ENCODE peak calls at places on chromosomes 7 and 10, in ten cellular contexts. S, N, I, Y, A, X, M, G, V and B are unnamed samples.

GRCh38 chr7:108001759-108002725 is 919 bp downstream of the LAMB1 start:
- DNase-seq in V (peak; percentile 95), N (peak; percentile 32), X (no peak), M (peak; percentile 40), Y (peak; percentile 75), G (no peak), S (peak; percentile 73), I (no peak), A (peak; percentile 66), B (peak; percentile 35)

GRCh38 chr7:158166386-158167340 is 421.0 kb downstream of the PTPRN2 start:
- DNase-seq in M (no peak), X (no peak), S (no peak), A (no peak), N (no peak), I (no peak), Y (no peak), G (no peak), V (no peak), B (no peak)

GRCh38 chr10:121597504-121598241 is 571 bp downstream of the FGFR2 start:
- DNase-seq in X (no peak), S (peak; percentile 76), A (no peak), Y (peak; percentile 50), I (peak; percentile 3), N (no peak), G (no peak), M (no peak), V (peak; percentile 83), B (no peak)

GRCh38 chr7:55127622-55128081 is 108.8 kb downstream of the EGFR start:
- DNase-seq in N (no peak), X (no peak), G (no peak), I (peak; percentile 87), A (peak; percentile 54), M (peak; percentile 91), S (no peak), Y (no peak), V (peak; percentile 41), B (no peak)

GRCh38 chr7:44963526-44964290 is 15.1 kb downstream of the MYO1G start:
- DNase-seq in M (no peak), Y (no peak), S (no peak), A (no peak), I (no peak), X (no peak), V (peak; percentile 36), G (peak; percentile 12), N (no peak), B (no peak)

GRCh38 chr10:33455029-33455428 is 120.6 kb upstream of the NRP1 start:
- DNase-seq in X (no peak), S (no peak), M (no peak), I (no peak), Y (no peak), V (no peak), G (no peak), A (no peak), N (no peak), B (no peak)

GRCh38 chr10:25297466-25297865 is 122.7 kb downstream of the GPR158 start:
- DNase-seq in V (no peak), Y (no peak), N (no peak), X (no peak), M (no peak), S (no peak), G (no peak), A (no peak), I (no peak), B (no peak)

GRCh38 chr7:55415173-55415778 is 50.1 kb downstream of the LANCL2 start:
- DNase-seq in X (peak; percentile 82), G (peak; percentile 82), N (peak; percentile 68), M (peak; percentile 76), I (peak; percentile 81), V (peak; percentile 88), A (peak; percentile 69), Y (peak; percentile 84), S (peak; percentile 81), B (peak; percentile 83)

GRCh38 chr10:77974396-77975074 is 48.0 kb upstream of the DLG5 start:
- DNase-seq in I (peak; percentile 55), X (peak; percentile 20), Y (peak; percentile 27), A (peak; percentile 48), V (peak; percentile 33), N (no peak), M (peak; percentile 63), G (peak; percentile 69), S (peak; percentile 76), B (no peak)

GRCh38 chr7:105622114-105622731 is 40.9 kb upstream of the EFCAB10 start:
- DNase-seq in Y (no peak), V (no peak), N (no peak), G (no peak), A (no peak), X (no peak), S (peak; percentile 75), I (no peak), M (no peak), B (no peak)

GRCh38 chr7:131502810-131503545 is 53.5 kb downstream of the PODXL start:
- DNase-seq in N (peak; percentile 67), G (no peak), V (peak; percentile 75), M (peak; percentile 55), Y (no peak), A (peak; percentile 51), I (peak; percentile 57), S (no peak), X (no peak), B (no peak)

GRCh38 chr10:13834581-13835286 is 248.0 kb downstream of the PRPF18 start:
- DNase-seq in N (no peak), G (no peak), S (peak; percentile 56), A (no peak), I (peak; percentile 68), X (no peak), Y (no peak), V (peak; percentile 65), M (peak; percentile 78), B (no peak)

GRCh38 chr10:98338896-98339295 is 70.9 kb upstream of the LOXL4 start:
- DNase-seq in S (no peak), N (no peak), M (peak; percentile 28), Y (no peak), G (no peak), A (peak; percentile 48), V (no peak), X (no peak), I (peak; percentile 16), B (no peak)

GRCh38 chr7:34357946-34358345 is 300.1 kb upstream of the NPSR1 start:
- DNase-seq in Y (no peak), G (no peak), X (no peak), N (no peak), S (no peak), V (no peak), M (no peak), A (no peak), I (no peak), B (no peak)

GRCh38 chr7:34357068-34357467 is 300.9 kb upstream of the NPSR1 start:
- DNase-seq in G (no peak), S (no peak), X (no peak), Y (no peak), N (no peak), I (no peak), M (peak; percentile 13), V (no peak), A (no peak), B (no peak)

GRCh38 chr7:34354906-34355305 is 303.1 kb upstream of the NPSR1 start:
- DNase-seq in M (peak; percentile 67), I (peak; percentile 65), V (no peak), X (no peak), S (no peak), N (no peak), Y (no peak), A (peak; percentile 77), G (no peak), B (no peak)
- TF ChIP-seq CTCF in M (no peak), I (no peak), V (no peak), X (no peak), S (no peak), N (no peak), Y (no peak), A (no peak), G (no peak), B (no peak)

GRCh38 chr10:125719173-125720001 is at the start of gene EDRF1:
- DNase-seq in I (peak; percentile 99), N (peak; percentile 99), G (peak; percentile 98), A (peak; percentile 98), V (peak; percentile 97), X (peak; percentile 97), S (peak; percentile 99), M (peak; percentile 99), Y (peak; percentile 99), B (peak; percentile 97)
- TF ChIP-seq CTCF in I (no peak), N (no peak), G (no peak), A (no peak), V (no peak), X (no peak), S (no peak), M (no peak), Y (no peak), B (no peak)

GRCh38 chr7:23530355-23530754 is 1.4 kb downstream of the TRA2A start:
- DNase-seq in Y (no peak), G (peak; percentile 62), N (no peak), X (peak; percentile 18), S (no peak), I (peak; percentile 47), A (peak; percentile 36), V (peak; percentile 59), M (peak; percentile 30), B (peak; percentile 64)
- TF ChIP-seq CTCF in Y (no peak), G (no peak), N (peak; percentile 9), X (no peak), S (no peak), I (peak; percentile 22), A (peak; percentile 22), V (peak; percentile 34), M (peak; percentile 1), B (no peak)

GRCh38 chr7:90751595-90751994 is 155.5 kb downstream of the CDK14 start:
- DNase-seq in Y (no peak), N (no peak), V (no peak), S (no peak), X (no peak), M (no peak), A (no peak), G (no peak), I (no peak), B (no peak)

GRCh38 chr7:90749262-90749661 is 153.1 kb downstream of the CDK14 start:
- DNase-seq in I (no peak), S (no peak), M (no peak), A (no peak), X (no peak), Y (no peak), N (no peak), G (no peak), V (no peak), B (no peak)

GRCh38 chr7:90747521-90747920 is 151.4 kb downstream of the CDK14 start:
- DNase-seq in X (no peak), M (no peak), G (no peak), N (no peak), I (peak; percentile 12), V (no peak), S (no peak), Y (no peak), A (no peak), B (no peak)

GRCh38 chr7:90752051-90752450 is 155.9 kb downstream of the CDK14 start:
- DNase-seq in X (no peak), M (no peak), V (no peak), N (no peak), Y (no peak), A (no peak), I (no peak), G (no peak), S (no peak), B (no peak)

DNA sequence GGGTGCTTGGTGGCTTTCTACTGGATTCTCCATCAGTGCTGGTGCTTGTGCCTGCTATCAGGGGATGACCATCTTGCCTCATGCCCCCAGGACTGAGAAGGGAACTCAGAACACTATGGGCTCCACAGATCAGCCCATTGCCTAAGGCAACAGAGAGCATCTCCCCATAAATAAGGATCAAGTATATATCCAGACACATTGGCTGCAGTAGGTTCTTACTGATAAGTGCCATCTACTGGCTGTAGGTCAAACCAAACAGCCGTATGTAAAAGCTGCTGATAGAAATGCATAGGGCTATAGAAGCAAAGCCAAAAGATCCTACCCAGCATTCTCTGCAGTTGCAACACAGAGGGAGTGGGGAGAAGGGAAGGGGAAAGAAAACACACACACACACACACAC is 153.7 kb downstream of the CDK14 start:
- DNase-seq in A (peak; percentile 31), S (no peak), M (no peak), N (no peak), G (peak; percentile 56), X (no peak), V (peak; percentile 52), I (peak; percentile 57), Y (no peak), B (peak; percentile 33)
- TF ChIP-seq CTCF in A (peak; percentile 33), S (no peak), M (peak; percentile 34), N (no peak), G (peak; percentile 42), X (no peak), V (peak; percentile 26), I (peak; percentile 29), Y (no peak), B (peak; percentile 47)